ENCODE peak calls at places on chromosomes 16 and 17, in six cellular contexts. X is activated CD4-positive, alpha-beta T cell treated with anti-CD3 and anti-CD28 coated beads, Interleukin-2, amount 10 ng/mL, durations not matched to agents 7 days and 5 days; V is OCI-LY7; D is fibroblast of pulmonary artery; H is body of pancreas; S is GM04504. O is an unnamed sample.

GRCh38 chr17:35809855-35810461 is 674 bp downstream of the TAF15 start:
- DNase-seq in X (no peak), V (no peak), D (no peak), H (no peak), S (no peak), O (no peak)

GRCh38 chr17:29078183-29079045 is 35.5 kb downstream of the PIPOX start:
- DNase-seq in X (no peak), V (no peak), D (peak), H (no peak), S (no peak), O (no peak)

GRCh38 chr17:76940738-76941350 is 72.6 kb downstream of the MGAT5B start:
- DNase-seq in X (no peak), V (peak), D (no peak), H (no peak), S (no peak), O (no peak)

GRCh38 chr16:15434425-15435215 is at the start of gene BMERB1:
- DNase-seq in X (peak), V (no peak), D (peak), H (peak), S (peak), O (peak)

GRCh38 chr17:1626333-1626732 is 2.3 kb downstream of the SLC43A2 start:
- DNase-seq in X (no peak), V (no peak), D (no peak), H (no peak), S (no peak), O (no peak)

GRCh38 chr17:57537524-57538410 is 207.3 kb downstream of the CCDC182 start:
- DNase-seq in X (peak), V (no peak), D (peak), H (no peak), S (no peak), O (no peak)

GRCh38 chr17:32519769-32520701 is 33.2 kb downstream of the CDK5R1 start:
- DNase-seq in X (peak), V (no peak), D (no peak), H (no peak), S (no peak), O (no peak)

GRCh38 chr16:13453938-13454553 is 465.9 kb upstream of the ERCC4 start:
- DNase-seq in X (peak), V (peak), D (no peak), H (peak), S (peak), O (peak)

GRCh38 chr16:56708821-56709685 is 20.9 kb upstream of the NUP93 start:
- DNase-seq in X (no peak), V (peak), D (no peak), H (no peak), S (no peak), O (peak)

GRCh38 chr17:7398612-7399011 is 4.3 kb upstream of the PLSCR3 start:
- DNase-seq in X (no peak), V (no peak), D (no peak), H (no peak), S (no peak), O (no peak)

GRCh38 chr16:66552288-66553143 is at the start of gene CKLF:
- DNase-seq in X (peak), V (peak), D (peak), H (peak), S (peak), O (peak)

GRCh38 chr17:75064867-75065561 is 18.0 kb downstream of the KCTD2 start:
- DNase-seq in X (no peak), V (no peak), D (no peak), H (no peak), S (no peak), O (no peak)

GRCh38 chr16:58814348-58814801 is 80.3 kb upstream of the GOT2 start:
- DNase-seq in X (peak), V (peak), D (peak), H (peak), S (peak), O (peak)

GRCh38 chr17:48624544-48625501 is 1.3 kb downstream of the HOXB9 start:
- DNase-seq in X (no peak), V (no peak), D (no peak), H (no peak), S (no peak), O (no peak)

GRCh38 chr16:83842755-83843507 is 35.2 kb downstream of the HSBP1 start:
- DNase-seq in X (no peak), V (peak), D (no peak), H (no peak), S (no peak), O (no peak)

GRCh38 chr16:1919680-1919998 is 1.4 kb upstream of the HS3ST6 start:
- DNase-seq in X (no peak), V (no peak), D (no peak), H (no peak), S (no peak), O (no peak)

GRCh38 chr16:87531418-87531817 is 38.6 kb upstream of the ZCCHC14 start:
- DNase-seq in X (no peak), V (no peak), D (no peak), H (no peak), S (no peak), O (no peak)

GRCh38 chr16:85659805-85660511 is 28.8 kb downstream of the GINS2 start:
- DNase-seq in X (peak), V (peak), D (peak), H (peak), S (no peak), O (peak)

GRCh38 chr16:66935319-66936011 is at the start of gene CES2:
- DNase-seq in X (no peak), V (no peak), D (peak), H (peak), S (no peak), O (no peak)

O was measured in Jurkat, Clone E6-1.